ENCODE peak calls at places on chromosomes 3 and 15, in ten cellular contexts. E, F, N, B, L, R, U, P, S and G are unnamed samples.

GRCh38 chr15:99717129-99718024 is 15.9 kb downstream of the LYSMD4 start:
- DNase-seq in E (no peak), F (no peak), N (no peak), B (no peak), L (no peak), R (no peak), U (no peak), P (no peak), S (no peak), G (no peak)

GRCh38 chr3:99503350-99503749 is 135.0 kb upstream of the COL8A1 start:
- DNase-seq in E (peak), F (no peak), N (no peak), B (peak), L (no peak), R (no peak), U (no peak), P (no peak), S (no peak), G (no peak)

GRCh38 chr3:71130516-71131384 is 452.8 kb downstream of the FOXP1 start:
- DNase-seq in E (peak), F (peak), N (peak), B (peak), L (peak), R (peak), U (peak), P (peak), S (peak), G (no peak)

GRCh38 chr3:178778579-178778978 is 242.3 kb downstream of the KCNMB2 start:
- DNase-seq in E (peak), F (no peak), N (no peak), B (no peak), L (no peak), R (no peak), U (no peak), P (no peak), S (no peak), G (no peak)

GRCh38 chr3:51538459-51539290 is at the start of gene RAD54L2:
- DNase-seq in E (peak), F (peak), N (peak), B (peak), L (peak), R (peak), U (peak), P (peak), S (peak), G (peak)

GRCh38 chr3:127822166-127822835 is at the start of gene MGLL:
- DNase-seq in E (peak), F (no peak), N (no peak), B (peak), L (peak), R (peak), U (peak), P (peak), S (no peak), G (no peak)

GRCh38 chr3:49899815-49900214 is 3.9 kb downstream of the MST1R start:
- DNase-seq in E (peak), F (no peak), N (no peak), B (peak), L (no peak), R (peak), U (no peak), P (no peak), S (no peak), G (no peak)

GRCh38 chr15:68271854-68272471 is 5.6 kb upstream of the FEM1B start:
- DNase-seq in E (peak), F (no peak), N (no peak), B (peak), L (peak), R (peak), U (no peak), P (peak), S (no peak), G (no peak)

GRCh38 chr3:55461896-55462295 is 25.2 kb downstream of the WNT5A start:
- DNase-seq in E (peak), F (no peak), N (no peak), B (peak), L (no peak), R (no peak), U (no peak), P (no peak), S (no peak), G (no peak)

GRCh38 chr15:59303641-59304433 is 68.8 kb downstream of the MYO1E start:
- DNase-seq in E (peak), F (no peak), N (no peak), B (peak), L (no peak), R (no peak), U (peak), P (no peak), S (no peak), G (no peak)

GRCh38 chr3:186750316-186750715 is 33.1 kb upstream of the EIF4A2 start:
- DNase-seq in E (no peak), F (no peak), N (no peak), B (no peak), L (no peak), R (no peak), U (no peak), P (no peak), S (no peak), G (no peak)

GRCh38 chr15:63379492-63380150 is 2.0 kb downstream of the CA12 start:
- DNase-seq in E (peak), F (no peak), N (no peak), B (no peak), L (no peak), R (no peak), U (no peak), P (no peak), S (no peak), G (no peak)

GRCh38 chr3:134646086-134646485 is 4.7 kb downstream of the KY start:
- DNase-seq in E (no peak), F (no peak), N (no peak), B (no peak), L (peak), R (no peak), U (no peak), P (no peak), S (no peak), G (no peak)

GRCh38 chr3:114582929-114583328 is 289.1 kb downstream of the TIGIT start:
- DNase-seq in E (no peak), F (no peak), N (no peak), B (no peak), L (no peak), R (no peak), U (no peak), P (no peak), S (no peak), G (no peak)

GRCh38 chr3:169476289-169476688 is 187.2 kb downstream of the MECOM start:
- DNase-seq in E (no peak), F (no peak), N (no peak), B (no peak), L (no peak), R (no peak), U (no peak), P (no peak), S (no peak), G (no peak)

GRCh38 chr15:59296181-59296617 is 76.5 kb downstream of the MYO1E start:
- DNase-seq in E (peak), F (no peak), N (no peak), B (peak), L (no peak), R (no peak), U (no peak), P (no peak), S (no peak), G (no peak)

GRCh38 chr3:56915969-56916586 is 114.3 kb upstream of the ARHGEF3 start:
- DNase-seq in E (no peak), F (peak), N (peak), B (no peak), L (no peak), R (peak), U (no peak), P (no peak), S (peak), G (no peak)

GRCh38 chr3:32816439-32817194 is 1.2 kb upstream of the TRIM71 start:
- DNase-seq in E (no peak), F (no peak), N (no peak), B (peak), L (peak), R (peak), U (no peak), P (peak), S (no peak), G (no peak)

GRCh38 chr3:76753599-76753998 is 286.3 kb upstream of the ROBO2 start:
- DNase-seq in E (peak), F (no peak), N (no peak), B (no peak), L (no peak), R (peak), U (no peak), P (no peak), S (no peak), G (no peak)

GRCh38 chr3:94004301-94004910 is 24.0 kb downstream of the STX19 start:
- DNase-seq in E (peak), F (no peak), N (peak), B (peak), L (no peak), R (peak), U (no peak), P (no peak), S (no peak), G (no peak)

GRCh38 chr3:14463330-14464216 is 61.2 kb downstream of the SLC6A6 start:
- DNase-seq in E (no peak), F (no peak), N (no peak), B (no peak), L (no peak), R (peak), U (no peak), P (no peak), S (no peak), G (no peak)

GRCh38 chr3:182370949-182371348 is 422.4 kb upstream of the ATP11B start:
- DNase-seq in E (peak), F (no peak), N (no peak), B (no peak), L (no peak), R (no peak), U (no peak), P (no peak), S (no peak), G (no peak)

GRCh38 chr3:10968390-10968789 is 24.2 kb upstream of the SLC6A1 start:
- DNase-seq in E (no peak), F (no peak), N (no peak), B (no peak), L (no peak), R (peak), U (no peak), P (no peak), S (no peak), G (no peak)

GRCh38 chr3:172332256-172333041 is 115.8 kb downstream of the GHSR start:
- DNase-seq in E (peak), F (peak), N (peak), B (peak), L (peak), R (peak), U (no peak), P (peak), S (peak), G (peak)

GRCh38 chr3:128992926-128993460 is 883 bp downstream of the CFAP92 start:
- DNase-seq in E (no peak), F (no peak), N (no peak), B (no peak), L (peak), R (peak), U (no peak), P (no peak), S (no peak), G (no peak)

GRCh38 chr15:27091270-27091940 is 120.4 kb downstream of the GABRG3 start:
- DNase-seq in E (no peak), F (no peak), N (no peak), B (peak), L (no peak), R (no peak), U (no peak), P (no peak), S (no peak), G (no peak)

GRCh38 chr3:51703026-51703775 is 3.7 kb upstream of the GRM2 start:
- DNase-seq in E (no peak), F (no peak), N (no peak), B (no peak), L (no peak), R (peak), U (no peak), P (no peak), S (no peak), G (peak)

GRCh38 chr3:113678773-113679172 is 17.7 kb downstream of the USF3 start:
- DNase-seq in E (no peak), F (no peak), N (no peak), B (no peak), L (no peak), R (no peak), U (no peak), P (no peak), S (no peak), G (no peak)

GRCh38 chr3:195916291-195916690 is 7.9 kb upstream of the TNK2 start:
- DNase-seq in E (no peak), F (no peak), N (no peak), B (no peak), L (no peak), R (no peak), U (peak), P (no peak), S (no peak), G (no peak)

GRCh38 chr3:46958469-46959168 is 17.9 kb downstream of the CCDC12 start:
- DNase-seq in E (no peak), F (no peak), N (peak), B (no peak), L (no peak), R (no peak), U (peak), P (no peak), S (no peak), G (no peak)

GRCh38 chr3:177420643-177421042 is 223.4 kb upstream of the TBL1XR1 start:
- DNase-seq in E (no peak), F (no peak), N (no peak), B (peak), L (no peak), R (no peak), U (no peak), P (no peak), S (no peak), G (no peak)

GRCh38 chr15:38461089-38461833 is 7.3 kb downstream of the FAM98B start:
- DNase-seq in E (no peak), F (no peak), N (no peak), B (peak), L (no peak), R (no peak), U (no peak), P (no peak), S (no peak), G (no peak)

GRCh38 chr3:156617781-156618180 is 56.6 kb upstream of the TIPARP start:
- DNase-seq in E (no peak), F (no peak), N (no peak), B (no peak), L (no peak), R (no peak), U (no peak), P (no peak), S (no peak), G (no peak)

GRCh38 chr3:128803307-128803706 is 76.1 kb upstream of the ACAD9 start:
- DNase-seq in E (no peak), F (no peak), N (no peak), B (no peak), L (no peak), R (no peak), U (no peak), P (no peak), S (no peak), G (no peak)

GRCh38 chr3:124653788-124654469 is 76.3 kb upstream of the UMPS start:
- DNase-seq in E (no peak), F (no peak), N (no peak), B (no peak), L (no peak), R (no peak), U (no peak), P (no peak), S (no peak), G (no peak)

GRCh38 chr3:124652009-124652408 is 78.2 kb upstream of the UMPS start:
- DNase-seq in E (no peak), F (no peak), N (no peak), B (no peak), L (no peak), R (no peak), U (no peak), P (no peak), S (no peak), G (no peak)

GRCh38 chr3:124656531-124656930 is 73.7 kb upstream of the UMPS start:
- DNase-seq in E (no peak), F (no peak), N (no peak), B (no peak), L (no peak), R (no peak), U (no peak), P (no peak), S (no peak), G (no peak)

GRCh38 chr3:124653071-124653470 is 77.2 kb upstream of the UMPS start:
- DNase-seq in E (no peak), F (no peak), N (no peak), B (no peak), L (no peak), R (no peak), U (no peak), P (no peak), S (no peak), G (no peak)

GRCh38 chr3:124654470-124654845 is 75.8 kb upstream of the UMPS start:
- DNase-seq in E (no peak), F (no peak), N (no peak), B (no peak), L (no peak), R (no peak), U (no peak), P (no peak), S (no peak), G (no peak)
- TF ChIP-seq CTCF in E (no peak), F (no peak), N (no peak), B (no peak), L (no peak), R (no peak), U (no peak), P (no peak), S (no peak), G (no peak)

DNA sequence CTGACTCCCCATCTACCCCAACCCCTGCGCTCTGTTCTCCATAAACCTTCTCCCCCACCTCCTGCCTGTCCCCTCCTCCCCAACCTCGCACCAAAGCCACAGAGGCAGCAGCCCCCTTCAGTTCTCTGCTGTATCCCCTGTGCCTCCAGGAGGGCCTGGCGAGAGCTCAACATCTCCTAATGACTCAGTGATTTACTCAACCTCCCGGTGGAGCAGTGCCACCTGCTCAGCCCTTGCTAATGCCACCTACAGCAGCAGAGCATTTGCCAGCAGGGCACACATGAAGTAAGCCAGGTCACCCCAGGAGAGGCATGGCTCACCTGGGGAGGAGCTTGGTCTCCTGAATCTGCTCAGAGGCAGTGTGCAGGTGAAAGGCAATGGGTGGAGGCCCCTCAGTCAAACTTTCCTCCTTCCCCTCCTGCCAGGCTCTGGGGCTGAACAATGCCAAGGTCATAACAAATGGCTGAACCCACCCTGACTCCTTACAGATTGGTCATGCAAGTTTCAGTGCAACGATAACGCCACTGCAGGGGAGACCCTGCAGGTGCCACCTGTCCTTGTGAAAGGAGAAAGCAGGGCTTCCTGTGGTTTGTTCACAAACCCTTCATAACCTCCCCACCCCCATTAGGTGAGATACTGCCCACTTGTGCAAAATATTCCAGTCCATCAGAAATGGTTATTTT is 19.8 kb downstream of the TRPM1 start:
- DNase-seq in E (peak), F (no peak), N (no peak), B (no peak), L (no peak), R (no peak), U (no peak), P (no peak), S (no peak), G (no peak)
- TF ChIP-seq CTCF in E (no peak), F (no peak), N (no peak), B (no peak), L (no peak), R (no peak), U (no peak), P (no peak), S (no peak), G (no peak)

GRCh38 chr3:78201066-78201465 is 1161.2 kb downstream of the ROBO2 start:
- DNase-seq in E (peak), F (no peak), N (no peak), B (no peak), L (no peak), R (no peak), U (no peak), P (no peak), S (no peak), G (no peak)

GRCh38 chr3:78204977-78205376 is 1165.1 kb downstream of the ROBO2 start:
- DNase-seq in E (peak), F (no peak), N (no peak), B (peak), L (no peak), R (peak), U (no peak), P (no peak), S (no peak), G (no peak)
- TF ChIP-seq CTCF in E (peak), F (no peak), N (no peak), B (peak), L (no peak), R (peak), U (no peak), P (no peak), S (no peak), G (peak)

GRCh38 chr3:23805228-23805880 is 401 bp upstream of the UBE2E1 start:
- DNase-seq in E (no peak), F (no peak), N (no peak), B (no peak), L (peak), R (peak), U (no peak), P (no peak), S (no peak), G (no peak)
- TF ChIP-seq CTCF in E (no peak), F (no peak), N (no peak), B (no peak), L (no peak), R (no peak), U (no peak), P (no peak), S (no peak), G (no peak)